ENCODE peak calls at places on chromosomes 2 and 18, in eight cellular contexts. D is C1 segment of cervical spinal cord; J is SHP77 treated with DMSO at 0.1 percent for 48 hours; R is activated CD8-positive, alpha-beta memory T cell treated with anti-CD3 and anti-CD28 coated beads, Interleukin-2, amount 10 ng/mL, durations not matched to agents 7 days and 5 days; W is IMR-90; G is stimulated activated CD4-positive, alpha-beta T cell treated with anti-CD3 and anti-CD28 coated beads, Interleukin-2, amount 100 ng/mL, for 48 hours; F is astrocyte of the spinal cord; Y is kidney glomerular epithelial cell. E is an unnamed sample.
A peak's percentile ranks its signal among the peaks of the same experiment; 100 is the strongest.

GRCh38 chr2:159073256-159073655 is 104.8 kb downstream of the TANC1 start:
- DNase-seq in D (no peak), J (no peak), R (no peak), W (peak; percentile 74), G (no peak), F (peak; percentile 68), Y (no peak), E (peak; percentile 48)

GRCh38 chr2:236744316-236745105 is 174.9 kb downstream of the ACKR3 start:
- DNase-seq in D (no peak), J (no peak), R (no peak), W (peak; percentile 74), G (no peak), F (peak; percentile 99), Y (no peak), E (peak; percentile 96)

GRCh38 chr2:134198006-134198634 is 55.8 kb upstream of the MGAT5 start:
- DNase-seq in D (no peak), J (no peak), R (peak; percentile 39), W (no peak), G (no peak), F (no peak), Y (no peak), E (no peak)

GRCh38 chr2:8165550-8165949 is 516.3 kb upstream of the ID2 start:
- DNase-seq in D (no peak), J (no peak), R (no peak), W (no peak), G (no peak), F (no peak), Y (no peak), E (no peak)

GRCh38 chr2:240917684-240918257 is 11.6 kb downstream of the CROCC2 start:
- DNase-seq in D (no peak), J (no peak), R (no peak), W (no peak), G (no peak), F (no peak), Y (no peak), E (no peak)

GRCh38 chr2:120316528-120317179 is 29.3 kb upstream of the INHBB start:
- DNase-seq in D (no peak), J (no peak), R (no peak), W (no peak), G (no peak), F (no peak), Y (no peak), E (no peak)

GRCh38 chr18:61606759-61607158 is 273.5 kb downstream of the CDH20 start:
- DNase-seq in D (no peak), J (no peak), R (no peak), W (peak; percentile 93), G (no peak), F (peak; percentile 85), Y (peak; percentile 94), E (peak; percentile 72)

GRCh38 chr2:80300346-80300745 is 4.2 kb downstream of the LRRTM1 start:
- DNase-seq in D (no peak), J (no peak), R (no peak), W (no peak), G (no peak), F (no peak), Y (no peak), E (no peak)